ENCODE peak calls at places on chromosomes 5 and 9, in nine cellular contexts. One of them, this sample, is unnamed.

GRCh38 chr5:69276422-69277174 is 41.9 kb downstream of the CDK7 start:
- DNase-seq in MCF 10A: no peak
- DNase-seq in activated CD8-positive, alpha-beta memory T cell treated with anti-CD3 and anti-CD28 coated beads for 48 hours: no peak
- DNase-seq in caudate nucleus: no peak
- DNase-seq in Right ventricle myocardium superior: no peak
- DNase-seq in SK-N-SH: no peak
- DNase-seq in right atrium auricular region: no peak
- DNase-seq in DMS153: no peak
- DNase-seq in ecto neural progenitor cell: no peak
- DNase-seq in this sample: peak

GRCh38 chr9:91948423-91949292 is 1.4 kb downstream of the ROR2 start:
- DNase-seq in MCF 10A: peak
- DNase-seq in activated CD8-positive, alpha-beta memory T cell treated with anti-CD3 and anti-CD28 coated beads for 48 hours: peak
- DNase-seq in caudate nucleus: no peak
- DNase-seq in Right ventricle myocardium superior: peak
- DNase-seq in SK-N-SH: peak
- DNase-seq in right atrium auricular region: peak
- DNase-seq in DMS153: peak
- DNase-seq in ecto neural progenitor cell: peak
- DNase-seq in this sample: peak

GRCh38 chr5:132100672-132101261 is 27.2 kb downstream of the CSF2 start:
- DNase-seq in MCF 10A: no peak
- DNase-seq in activated CD8-positive, alpha-beta memory T cell treated with anti-CD3 and anti-CD28 coated beads for 48 hours: no peak
- DNase-seq in caudate nucleus: no peak
- DNase-seq in Right ventricle myocardium superior: no peak
- DNase-seq in SK-N-SH: no peak
- DNase-seq in right atrium auricular region: no peak
- DNase-seq in DMS153: no peak
- DNase-seq in ecto neural progenitor cell: no peak
- DNase-seq in this sample: no peak

GRCh38 chr5:112977440-112977861 is 853 bp downstream of the DCP2 start:
- DNase-seq in MCF 10A: no peak
- DNase-seq in activated CD8-positive, alpha-beta memory T cell treated with anti-CD3 and anti-CD28 coated beads for 48 hours: no peak
- DNase-seq in caudate nucleus: no peak
- DNase-seq in Right ventricle myocardium superior: no peak
- DNase-seq in SK-N-SH: no peak
- DNase-seq in right atrium auricular region: no peak
- DNase-seq in DMS153: no peak
- DNase-seq in ecto neural progenitor cell: no peak
- DNase-seq in this sample: no peak

GRCh38 chr9:69070201-69070600 is 34.6 kb downstream of the FXN start:
- DNase-seq in MCF 10A: no peak
- DNase-seq in activated CD8-positive, alpha-beta memory T cell treated with anti-CD3 and anti-CD28 coated beads for 48 hours: no peak
- DNase-seq in caudate nucleus: no peak
- DNase-seq in Right ventricle myocardium superior: no peak
- DNase-seq in SK-N-SH: no peak
- DNase-seq in right atrium auricular region: no peak
- DNase-seq in DMS153: no peak
- DNase-seq in ecto neural progenitor cell: no peak
- DNase-seq in this sample: no peak

GRCh38 chr9:89436963-89437625 is 60.8 kb downstream of the SEMA4D start:
- DNase-seq in MCF 10A: peak
- DNase-seq in activated CD8-positive, alpha-beta memory T cell treated with anti-CD3 and anti-CD28 coated beads for 48 hours: no peak
- DNase-seq in caudate nucleus: no peak
- DNase-seq in Right ventricle myocardium superior: no peak
- DNase-seq in SK-N-SH: no peak
- DNase-seq in right atrium auricular region: no peak
- DNase-seq in DMS153: peak
- DNase-seq in ecto neural progenitor cell: no peak
- DNase-seq in this sample: no peak

GRCh38 chr9:115921301-115921700 is 232.3 kb upstream of the PAPPA start:
- DNase-seq in MCF 10A: peak
- DNase-seq in activated CD8-positive, alpha-beta memory T cell treated with anti-CD3 and anti-CD28 coated beads for 48 hours: no peak
- DNase-seq in caudate nucleus: no peak
- DNase-seq in Right ventricle myocardium superior: no peak
- DNase-seq in SK-N-SH: no peak
- DNase-seq in right atrium auricular region: no peak
- DNase-seq in DMS153: no peak
- DNase-seq in ecto neural progenitor cell: no peak
- DNase-seq in this sample: peak

GRCh38 chr5:179375236-179375685 is 30.0 kb upstream of the ADAMTS2 start:
- DNase-seq in MCF 10A: peak
- DNase-seq in activated CD8-positive, alpha-beta memory T cell treated with anti-CD3 and anti-CD28 coated beads for 48 hours: no peak
- DNase-seq in caudate nucleus: no peak
- DNase-seq in Right ventricle myocardium superior: no peak
- DNase-seq in SK-N-SH: peak
- DNase-seq in right atrium auricular region: no peak
- DNase-seq in DMS153: no peak
- DNase-seq in ecto neural progenitor cell: peak
- DNase-seq in this sample: no peak

GRCh38 chr5:32275421-32275765 is 37.3 kb downstream of the MTMR12 start:
- DNase-seq in MCF 10A: no peak
- DNase-seq in activated CD8-positive, alpha-beta memory T cell treated with anti-CD3 and anti-CD28 coated beads for 48 hours: no peak
- DNase-seq in caudate nucleus: no peak
- DNase-seq in Right ventricle myocardium superior: no peak
- DNase-seq in SK-N-SH: no peak
- DNase-seq in right atrium auricular region: no peak
- DNase-seq in DMS153: no peak
- DNase-seq in ecto neural progenitor cell: no peak
- DNase-seq in this sample: no peak

GRCh38 chr9:91933556-91934352 is 16.3 kb downstream of the ROR2 start:
- DNase-seq in MCF 10A: no peak
- DNase-seq in activated CD8-positive, alpha-beta memory T cell treated with anti-CD3 and anti-CD28 coated beads for 48 hours: no peak
- DNase-seq in caudate nucleus: no peak
- DNase-seq in Right ventricle myocardium superior: no peak
- DNase-seq in SK-N-SH: peak
- DNase-seq in right atrium auricular region: no peak
- DNase-seq in DMS153: no peak
- DNase-seq in ecto neural progenitor cell: peak
- DNase-seq in this sample: peak

GRCh38 chr9:21854594-21854993 is 52.2 kb downstream of the MTAP start:
- DNase-seq in MCF 10A: peak
- DNase-seq in activated CD8-positive, alpha-beta memory T cell treated with anti-CD3 and anti-CD28 coated beads for 48 hours: no peak
- DNase-seq in caudate nucleus: no peak
- DNase-seq in Right ventricle myocardium superior: no peak
- DNase-seq in SK-N-SH: no peak
- DNase-seq in right atrium auricular region: no peak
- DNase-seq in DMS153: no peak
- DNase-seq in ecto neural progenitor cell: no peak
- DNase-seq in this sample: peak

GRCh38 chr9:9747787-9748186 is 865.0 kb downstream of the PTPRD start:
- DNase-seq in MCF 10A: no peak
- DNase-seq in activated CD8-positive, alpha-beta memory T cell treated with anti-CD3 and anti-CD28 coated beads for 48 hours: no peak
- DNase-seq in caudate nucleus: no peak
- DNase-seq in Right ventricle myocardium superior: no peak
- DNase-seq in SK-N-SH: no peak
- DNase-seq in right atrium auricular region: no peak
- DNase-seq in DMS153: no peak
- DNase-seq in ecto neural progenitor cell: no peak
- DNase-seq in this sample: no peak

GRCh38 chr5:86070719-86071118 is 547.0 kb upstream of the COX7C start:
- DNase-seq in MCF 10A: no peak
- DNase-seq in activated CD8-positive, alpha-beta memory T cell treated with anti-CD3 and anti-CD28 coated beads for 48 hours: no peak
- DNase-seq in caudate nucleus: no peak
- DNase-seq in Right ventricle myocardium superior: no peak
- DNase-seq in SK-N-SH: no peak
- DNase-seq in right atrium auricular region: no peak
- DNase-seq in DMS153: no peak
- DNase-seq in ecto neural progenitor cell: no peak
- DNase-seq in this sample: no peak

GRCh38 chr5:32057157-32058096 is 116.7 kb downstream of the GOLPH3 start:
- DNase-seq in MCF 10A: peak
- DNase-seq in activated CD8-positive, alpha-beta memory T cell treated with anti-CD3 and anti-CD28 coated beads for 48 hours: no peak
- DNase-seq in caudate nucleus: no peak
- DNase-seq in Right ventricle myocardium superior: no peak
- DNase-seq in SK-N-SH: no peak
- DNase-seq in right atrium auricular region: no peak
- DNase-seq in DMS153: no peak
- DNase-seq in ecto neural progenitor cell: no peak
- DNase-seq in this sample: no peak

GRCh38 chr9:7570107-7570720 is 229.4 kb downstream of the DMAC1 start:
- DNase-seq in MCF 10A: peak
- DNase-seq in activated CD8-positive, alpha-beta memory T cell treated with anti-CD3 and anti-CD28 coated beads for 48 hours: peak
- DNase-seq in caudate nucleus: no peak
- DNase-seq in Right ventricle myocardium superior: no peak
- DNase-seq in SK-N-SH: peak
- DNase-seq in right atrium auricular region: peak
- DNase-seq in DMS153: peak
- DNase-seq in ecto neural progenitor cell: peak
- DNase-seq in this sample: peak

GRCh38 chr5:42250-42649 is 49.7 kb upstream of the PLEKHG4B start:
- DNase-seq in MCF 10A: peak
- DNase-seq in activated CD8-positive, alpha-beta memory T cell treated with anti-CD3 and anti-CD28 coated beads for 48 hours: no peak
- DNase-seq in caudate nucleus: no peak
- DNase-seq in Right ventricle myocardium superior: no peak
- DNase-seq in SK-N-SH: no peak
- DNase-seq in right atrium auricular region: no peak
- DNase-seq in DMS153: no peak
- DNase-seq in ecto neural progenitor cell: peak
- DNase-seq in this sample: peak

GRCh38 chr9:130528674-130529073 is 50.7 kb upstream of the FUBP3 start:
- DNase-seq in MCF 10A: no peak
- DNase-seq in activated CD8-positive, alpha-beta memory T cell treated with anti-CD3 and anti-CD28 coated beads for 48 hours: no peak
- DNase-seq in caudate nucleus: no peak
- DNase-seq in Right ventricle myocardium superior: no peak
- DNase-seq in SK-N-SH: no peak
- DNase-seq in right atrium auricular region: no peak
- DNase-seq in DMS153: no peak
- DNase-seq in ecto neural progenitor cell: no peak
- DNase-seq in this sample: no peak

GRCh38 chr5:127802477-127802865 is 99.3 kb downstream of the CCDC192 start:
- DNase-seq in MCF 10A: no peak
- DNase-seq in activated CD8-positive, alpha-beta memory T cell treated with anti-CD3 and anti-CD28 coated beads for 48 hours: no peak
- DNase-seq in caudate nucleus: no peak
- DNase-seq in Right ventricle myocardium superior: no peak
- DNase-seq in SK-N-SH: no peak
- DNase-seq in right atrium auricular region: no peak
- DNase-seq in DMS153: no peak
- DNase-seq in ecto neural progenitor cell: no peak
- DNase-seq in this sample: peak

GRCh38 chr9:124628741-124629140 is 121.5 kb upstream of the NR5A1 start:
- DNase-seq in MCF 10A: no peak
- DNase-seq in activated CD8-positive, alpha-beta memory T cell treated with anti-CD3 and anti-CD28 coated beads for 48 hours: no peak
- DNase-seq in caudate nucleus: no peak
- DNase-seq in Right ventricle myocardium superior: no peak
- DNase-seq in SK-N-SH: no peak
- DNase-seq in right atrium auricular region: no peak
- DNase-seq in DMS153: no peak
- DNase-seq in ecto neural progenitor cell: no peak
- DNase-seq in this sample: no peak

This sample was measured in cardiac muscle cell.